ENCODE peak calls at places on chromosomes 4 and X, in nine cellular contexts. D is fibroblast of lung; H is cardiac muscle cell; E is left ventricle myocardium inferior; T is GM23338; N is CD4-positive, alpha-beta T cell; A is mesendoderm; W is lower lobe of right lung; X is HCT116. S is an unnamed sample.

GRCh38 chr4:32789026-32789608 is 2068.9 kb downstream of the PCDH7 start:
- DNase-seq in W (no peak), H (peak), E (no peak), X (no peak), N (no peak), T (no peak), D (peak), A (peak), S (peak)

GRCh38 chr4:77959566-77960338 is 97.1 kb downstream of the MRPL1 start:
- DNase-seq in N (no peak), W (no peak), T (peak), H (peak), E (no peak), A (peak), D (peak), X (peak), S (peak)

GRCh38 chr4:182083681-182084410 is 159.4 kb upstream of the TENM3 start:
- DNase-seq in H (no peak), D (peak), N (no peak), A (no peak), T (no peak), X (no peak), W (no peak), E (no peak), S (no peak)

GRCh38 chr4:84800256-84800655 is 166.2 kb downstream of the WDFY3 start:
- DNase-seq in N (no peak), D (peak), X (no peak), W (no peak), A (no peak), H (no peak), E (no peak), T (no peak), S (peak)

GRCh38 chrX:11113731-11114130 is 2.6 kb downstream of the HCCS start:
- DNase-seq in X (no peak), A (no peak), D (peak), N (no peak), T (no peak), H (no peak), E (no peak), W (no peak), S (no peak)

GRCh38 chr4:140720387-140721087 is 35.6 kb downstream of the TBC1D9 start:
- DNase-seq in N (no peak), D (no peak), X (no peak), E (no peak), H (no peak), T (no peak), A (no peak), W (no peak), S (no peak)

GRCh38 chr4:107978716-107979451 is 10.8 kb upstream of the HADH start:
- DNase-seq in E (no peak), X (no peak), A (no peak), W (no peak), N (no peak), T (no peak), D (no peak), H (no peak), S (no peak)

GRCh38 chrX:154526901-154527675 is 11.1 kb upstream of the FAM3A start:
- DNase-seq in N (peak), X (peak), E (peak), A (peak), D (peak), W (peak), H (peak), T (peak), S (peak)

GRCh38 chr4:112296949-112297483 is at the start of gene ALPK1:
- DNase-seq in X (peak), E (no peak), T (no peak), A (no peak), H (peak), D (peak), N (no peak), W (no peak), S (peak)

GRCh38 chrX:48522291-48522690 is 683 bp downstream of the EBP start:
- DNase-seq in W (no peak), D (no peak), E (no peak), X (no peak), N (no peak), T (no peak), H (no peak), A (no peak), S (no peak)

GRCh38 chr4:30744957-30745640 is 24.9 kb downstream of the PCDH7 start:
- DNase-seq in D (peak), A (peak), N (no peak), X (no peak), W (no peak), T (no peak), E (no peak), H (peak), S (peak)

GRCh38 chrX:2497961-2498780 is 2.6 kb downstream of the DHRSX start:
- DNase-seq in X (no peak), T (no peak), W (no peak), E (no peak), H (peak), D (peak), N (no peak), A (no peak), S (peak)

GRCh38 chr4:108725457-108725856 is 37.4 kb downstream of the ETNPPL start:
- DNase-seq in A (peak), H (no peak), D (no peak), N (no peak), E (no peak), W (no peak), T (peak), X (peak), S (no peak)

GRCh38 chr4:143183513-143184216 is 1.1 kb upstream of the USP38 start:
- DNase-seq in X (no peak), D (no peak), N (no peak), W (no peak), T (no peak), H (no peak), A (no peak), E (no peak), S (no peak)

GRCh38 chr4:165355900-165356300 is 22.9 kb upstream of the CPE start:
- DNase-seq in E (no peak), D (peak), N (no peak), W (no peak), T (peak), H (peak), A (peak), X (peak), S (peak)

GRCh38 chr4:114225462-114225861 is 246.0 kb upstream of the ARSJ start:
- DNase-seq in A (no peak), X (no peak), W (no peak), N (no peak), H (no peak), T (no peak), E (no peak), D (no peak), S (no peak)

GRCh38 chrX:11196476-11196875 is 85.3 kb downstream of the HCCS start:
- DNase-seq in N (no peak), W (no peak), X (no peak), H (no peak), E (no peak), D (peak), A (no peak), T (no peak), S (peak)

GRCh38 chr4:151304755-151305154 is 20.6 kb downstream of the SH3D19 start:
- DNase-seq in T (peak), H (no peak), W (no peak), N (no peak), X (no peak), D (no peak), E (no peak), A (peak), S (no peak)

GRCh38 chrX:153766098-153766817 is 2.2 kb downstream of the PLXNB3 start:
- DNase-seq in N (no peak), D (peak), H (peak), T (no peak), W (peak), X (no peak), A (peak), E (no peak), S (peak)

GRCh38 chr4:89356086-89356485 is 48.5 kb upstream of the GPRIN3 start:
- DNase-seq in E (no peak), N (no peak), X (no peak), T (no peak), D (peak), H (no peak), W (no peak), A (no peak), S (peak)

GRCh38 chr4:110087116-110087708 is 111.2 kb downstream of the ELOVL6 start:
- DNase-seq in H (peak), X (peak), D (peak), A (no peak), N (no peak), W (no peak), T (no peak), E (no peak), S (peak)

GRCh38 chr4:26220704-26221103 is 100.1 kb upstream of the RBPJ start:
- DNase-seq in A (no peak), T (no peak), X (no peak), W (no peak), E (no peak), H (peak), D (peak), N (no peak), S (peak)

GRCh38 chr4:26219206-26219605 is 101.6 kb upstream of the RBPJ start:
- DNase-seq in X (no peak), E (no peak), W (no peak), H (no peak), N (no peak), T (no peak), D (no peak), A (no peak), S (no peak)

GRCh38 chr4:26217429-26217828 is 103.4 kb upstream of the RBPJ start:
- DNase-seq in X (no peak), H (no peak), T (no peak), N (no peak), E (no peak), D (no peak), A (no peak), W (no peak), S (no peak)

GRCh38 chr4:26217961-26218676 is 102.7 kb upstream of the RBPJ start:
- DNase-seq in E (no peak), D (no peak), H (no peak), T (no peak), X (no peak), A (peak), N (no peak), W (peak), S (no peak)

DNA sequence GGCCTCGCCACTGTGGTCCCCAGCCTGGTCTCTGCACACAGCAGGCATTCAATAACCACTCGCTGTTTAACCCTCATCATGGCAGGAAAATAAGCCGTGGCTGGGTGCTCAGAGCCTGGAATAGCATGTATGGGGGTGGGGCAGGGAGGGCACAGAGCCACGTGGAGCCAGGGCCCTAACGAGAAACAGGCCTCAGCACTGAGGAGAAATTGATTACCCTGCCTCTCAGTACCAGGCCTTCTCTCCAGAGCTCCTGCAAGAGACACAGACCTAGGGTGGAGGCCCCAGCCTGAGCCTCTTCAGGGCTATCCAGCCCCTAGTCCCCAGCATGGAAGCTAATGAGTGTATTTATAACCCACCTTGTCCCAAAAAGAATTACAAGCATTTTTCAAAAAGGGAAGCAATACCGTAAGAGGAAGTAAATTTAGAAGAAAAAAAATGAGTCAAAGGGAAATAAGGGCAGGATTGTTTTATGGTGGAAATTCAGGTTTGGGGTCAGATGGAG is 102.1 kb upstream of the RBPJ start:
- DNase-seq in T (no peak), X (no peak), A (no peak), H (no peak), E (no peak), D (no peak), W (no peak), N (no peak), S (no peak)
- H3K27ac ChIP-seq in T (no peak), X (no peak), A (no peak), H (no peak), E (peak), D (no peak), W (peak), N (no peak), S (no peak)

GRCh38 chr4:95537181-95537580 is 11.6 kb downstream of the UNC5C start:
- DNase-seq in H (no peak), W (no peak), E (no peak), N (no peak), D (peak), X (no peak), T (no peak), A (no peak), S (peak)
- H3K27ac ChIP-seq in H (peak), W (no peak), E (peak), N (no peak), D (peak), X (no peak), T (no peak), A (no peak), S (no peak)

GRCh38 chr4:155506761-155507160 is 130.0 kb upstream of the MAP9 start:
- DNase-seq in E (no peak), W (no peak), X (no peak), A (no peak), H (no peak), T (peak), N (no peak), D (no peak), S (no peak)
- H3K27ac ChIP-seq in E (peak), W (no peak), X (no peak), A (no peak), H (no peak), T (no peak), N (no peak), D (no peak), S (no peak)

DNA sequence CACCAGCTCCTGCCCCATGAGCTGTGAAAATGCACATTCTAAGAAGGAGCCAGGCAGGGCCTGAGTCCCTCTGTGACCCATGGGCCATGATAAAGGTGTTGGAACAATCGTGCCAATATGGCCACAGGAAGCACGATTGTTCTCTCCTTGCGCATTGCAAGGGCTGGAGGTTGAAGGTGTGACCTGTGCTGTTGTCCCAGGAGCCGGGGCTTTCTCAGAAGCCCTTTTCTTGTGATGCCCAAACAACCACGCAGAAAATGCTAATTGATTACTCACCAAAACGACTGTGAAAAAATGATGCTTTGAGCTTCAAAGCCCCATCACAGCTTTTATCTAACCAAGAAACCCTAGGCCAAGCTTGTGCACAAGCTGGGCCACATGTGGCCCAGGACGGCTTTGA is 33.8 kb downstream of the USP11 start:
- DNase-seq in D (no peak), A (no peak), T (no peak), N (no peak), E (no peak), X (no peak), W (no peak), H (no peak), S (no peak)
- H3K27ac ChIP-seq in D (no peak), A (no peak), T (no peak), N (no peak), E (no peak), X (no peak), W (no peak), H (no peak), S (no peak)

DNA sequence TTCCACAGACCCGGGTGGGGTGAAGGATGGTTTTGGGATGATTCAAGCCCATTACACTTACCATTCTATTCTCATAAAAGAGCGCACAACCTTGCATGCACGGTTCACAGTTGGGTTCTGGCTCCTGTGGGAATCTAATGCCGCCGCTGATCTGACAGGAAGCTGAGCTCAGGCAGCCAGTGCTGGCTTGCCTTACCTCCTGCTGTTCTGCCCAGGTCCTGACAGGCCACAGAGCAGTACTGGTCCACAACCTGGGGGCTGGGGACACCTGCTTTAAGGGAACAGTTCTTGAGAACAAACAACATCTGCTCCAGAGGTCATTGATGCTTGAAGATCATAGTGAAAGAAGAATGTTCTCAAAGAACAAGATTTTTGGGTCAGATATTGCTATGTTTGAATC is 8.0 kb upstream of the HS3ST1 start:
- DNase-seq in N (no peak), W (no peak), X (no peak), E (no peak), A (peak), H (no peak), D (no peak), T (peak), S (no peak)
- H3K27ac ChIP-seq in N (no peak), W (no peak), X (no peak), E (no peak), A (no peak), H (no peak), D (no peak), T (no peak), S (no peak)